ENCODE peak calls at places on chromosomes 11 and 22, in five cellular contexts. R is HepG2, V is IMR-90, Z is K562, A is right lobe of liver. C is an unnamed sample. For H3K4me1, the result is how much of the 10 kb centered on the place peaks cover.

GRCh38 chr11:13878077-13878476 is 84.4 kb upstream of the SPON1 start:
- ATAC-seq in R (no peak), V (no peak), Z (no peak), A (no peak), C (no peak)

GRCh38 chr11:104163100-104164027 is 583 bp downstream of the PDGFD start:
- ATAC-seq in R (no peak), V (peak), Z (no peak), A (no peak), C (peak)

GRCh38 chr11:65211293-65212105 is 29.8 kb downstream of the CAPN1 start:
- ATAC-seq in R (no peak), V (no peak), Z (no peak), A (peak), C (no peak)

GRCh38 chr11:74806267-74806666 is 57.6 kb downstream of the RNF169 start:
- ATAC-seq in R (no peak), V (no peak), Z (peak), A (no peak), C (no peak)

GRCh38 chr22:23133922-23134321 is 7.9 kb downstream of the RSPH14 start:
- ATAC-seq in R (no peak), V (no peak), Z (peak), A (no peak), C (no peak)

GRCh38 chr11:31812392-31813241 is 1.5 kb upstream of the PAX6 start:
- ATAC-seq in R (peak), V (no peak), Z (no peak), A (peak), C (no peak)

GRCh38 chr11:121650520-121651266 is 197.9 kb upstream of the SORL1-AS1 start:
- ATAC-seq in R (no peak), V (no peak), Z (no peak), A (no peak), C (no peak)

GRCh38 chr11:71446942-71447688 is 1.1 kb downstream of the DHCR7 start:
- ATAC-seq in R (peak), V (no peak), Z (no peak), A (peak), C (no peak)

GRCh38 chr22:21690401-21690801 is 24.6 kb downstream of the PPIL2 start:
- ATAC-seq in R (no peak), V (no peak), Z (no peak), A (no peak), C (no peak)

GRCh38 chr11:76320929-76321328 is 60.0 kb downstream of the THAP12 start:
- ATAC-seq in R (no peak), V (no peak), Z (no peak), A (no peak), C (no peak)

GRCh38 chr11:15893080-15893492 is 463.3 kb downstream of the SOX6 start:
- ATAC-seq in R (no peak), V (peak), Z (peak), A (no peak), C (peak)

GRCh38 chr11:75140269-75141138 is 10.4 kb upstream of the SLCO2B1 start:
- ATAC-seq in R (peak), V (peak), Z (peak), A (peak), C (no peak)

GRCh38 chr11:58647141-58647699 is 24.8 kb downstream of the CNTF start:
- ATAC-seq in R (no peak), V (no peak), Z (peak), A (no peak), C (no peak)

GRCh38 chr22:44658371-44658953 is 43.5 kb upstream of the PRR5 start:
- ATAC-seq in R (peak), V (peak), Z (no peak), A (peak), C (peak)

GRCh38 chr11:108693852-108694251 is 29.0 kb downstream of the DDX10 start:
- ATAC-seq in R (no peak), V (no peak), Z (no peak), A (no peak), C (no peak)

GRCh38 chr22:17375914-17376614 is 6.8 kb downstream of the CECR2 start:
- ATAC-seq in R (no peak), V (no peak), Z (peak), A (peak), C (no peak)

GRCh38 chr22:45441158-45441557 is 27.7 kb downstream of the RIBC2 start:
- ATAC-seq in R (peak), V (peak), Z (peak), A (peak), C (peak)

GRCh38 chr11:33086017-33086416 is 46.6 kb downstream of the TCP11L1 start:
- ATAC-seq in R (peak), V (no peak), Z (no peak), A (peak), C (no peak)

GRCh38 chr11:33160587-33160986 is 693 bp downstream of the CSTF3 start:
- ATAC-seq in R (no peak), V (no peak), Z (no peak), A (no peak), C (no peak)

GRCh38 chr11:73326929-73327811 is 19.1 kb downstream of the ARHGEF17 start:
- ATAC-seq in R (no peak), V (no peak), Z (no peak), A (no peak), C (no peak)

GRCh38 chr11:70073188-70073817 is 4.8 kb upstream of the ANO1 start:
- ATAC-seq in R (no peak), V (peak), Z (no peak), A (no peak), C (no peak)

GRCh38 chr11:64564419-64564818 is 26.6 kb upstream of the SLC22A12 start:
- ATAC-seq in R (no peak), V (no peak), Z (no peak), A (no peak), C (no peak)

GRCh38 chr11:14672635-14673034 is 29.0 kb downstream of the PDE3B start:
- ATAC-seq in R (no peak), V (peak), Z (no peak), A (no peak), C (no peak)

GRCh38 chr11:55966391-55966790 is 3.4 kb downstream of the OR10AG1 start:
- ATAC-seq in R (no peak), V (no peak), Z (no peak), A (no peak), C (no peak)

GRCh38 chr11:61850687-61851086 is 22.6 kb downstream of the FADS2 start:
- ATAC-seq in R (no peak), V (no peak), Z (no peak), A (no peak), C (no peak)

GRCh38 chr11:86736303-86737143 is 63.8 kb upstream of the PRSS23 start:
- ATAC-seq in R (no peak), V (no peak), Z (no peak), A (no peak), C (no peak)

GRCh38 chr11:37812281-37812880 is 1214.3 kb upstream of the RAG2 start:
- ATAC-seq in R (no peak), V (no peak), Z (no peak), A (no peak), C (no peak)

GRCh38 chr11:22869325-22869724 is 9.1 kb upstream of the CCDC179 start:
- ATAC-seq in R (no peak), V (no peak), Z (no peak), A (no peak), C (no peak)

GRCh38 chr11:61870429-61871039 is 20.8 kb downstream of the FADS3 start:
- ATAC-seq in R (peak), V (no peak), Z (peak), A (no peak), C (no peak)

GRCh38 chr11:17722000-17722643 is 2.8 kb downstream of the MYOD1 start:
- ATAC-seq in R (peak), V (peak), Z (peak), A (peak), C (no peak)

GRCh38 chr11:73186294-73186850 is 31.7 kb upstream of the P2RY2 start:
- ATAC-seq in R (no peak), V (peak), Z (no peak), A (no peak), C (no peak)

GRCh38 chr22:37242395-37242918 is 1.6 kb downstream of the RAC2 start:
- ATAC-seq in R (no peak), V (peak), Z (peak), A (peak), C (peak)
- TF ChIP-seq POLR2A in R (no peak), V (no peak), Z (peak), A (no peak), C (no peak)

GRCh38 chr11:48087422-48087821 is 107.1 kb downstream of the PTPRJ start:
- ATAC-seq in R (no peak), V (no peak), Z (no peak), A (no peak), C (no peak)
- H3K4me1 ChIP-seq in R (under half), V (under half), Z (under half), A (under half), C (under half)

GRCh38 chr22:30326704-30327362 is at the start of gene TBC1D10A:
- ATAC-seq in R (peak), V (peak), Z (peak), A (peak), C (peak)
- TF ChIP-seq POLR2A in R (no peak), V (peak), Z (peak), A (peak), C (peak)

GRCh38 chr22:28077166-28077565 is 158.1 kb upstream of the PITPNB start:
- ATAC-seq in R (peak), V (no peak), Z (no peak), A (no peak), C (no peak)

GRCh38 chr22:28072066-28072465 is 153.0 kb upstream of the PITPNB start:
- ATAC-seq in R (no peak), V (no peak), Z (no peak), A (no peak), C (no peak)

GRCh38 chr22:28074526-28074925 is 155.5 kb upstream of the PITPNB start:
- ATAC-seq in R (no peak), V (no peak), Z (no peak), A (no peak), C (no peak)

GRCh38 chr22:28075260-28075981 is 156.4 kb upstream of the PITPNB start:
- ATAC-seq in R (no peak), V (peak), Z (peak), A (peak), C (peak)
- H3K4me1 ChIP-seq in R (under half), V (under half), Z (under half), A (under half), C (under half)

GRCh38 chr11:118281284-118281683 is 17.2 kb upstream of the MPZL2 start:
- ATAC-seq in R (no peak), V (no peak), Z (no peak), A (no peak), C (no peak)

GRCh38 chr11:118275184-118275583 is 11.1 kb upstream of the MPZL2 start:
- ATAC-seq in R (no peak), V (no peak), Z (no peak), A (peak), C (peak)

GRCh38 chr11:118274184-118274583 is 10.1 kb upstream of the MPZL2 start:
- ATAC-seq in R (no peak), V (no peak), Z (no peak), A (no peak), C (no peak)

GRCh38 chr11:118276422-118276821 is 12.3 kb upstream of the MPZL2 start:
- ATAC-seq in R (no peak), V (no peak), Z (no peak), A (no peak), C (no peak)

GRCh38 chr11:118277312-118277711 is 13.2 kb upstream of the MPZL2 start:
- ATAC-seq in R (peak), V (no peak), Z (no peak), A (no peak), C (no peak)
- TF ChIP-seq POLR2A in R (no peak), V (no peak), Z (no peak), A (no peak), C (no peak)

GRCh38 chr11:27469333-27469680 is 3.3 kb downstream of the LGR4 start:
- ATAC-seq in R (no peak), V (no peak), Z (no peak), A (no peak), C (no peak)
- H3K4me1 ChIP-seq in R (half or more), V (under half), Z (under half), A (under half), C (under half)